ENCODE peak calls at places on chromosome 21, in eight cellular contexts. Q, V, G, R, T, P, J and E are unnamed samples.

GRCh38 chr21:27112186-27112585 is 145.3 kb upstream of the ADAMTS5 start:
- DNase-seq in Q (no peak), P (no peak), G (no peak), T (no peak), V (no peak), J (no peak), R (no peak), E (no peak)

GRCh38 chr21:34630536-34631143 is 15.7 kb upstream of the RCAN1 start:
- DNase-seq in J (no peak), T (no peak), Q (peak; percentile 31), R (no peak), P (peak; percentile 75), V (peak; percentile 32), G (peak; percentile 19), E (no peak)

GRCh38 chr21:27633631-27634030 is 666.7 kb upstream of the ADAMTS5 start:
- DNase-seq in P (peak; percentile 26), V (no peak), Q (no peak), G (no peak), J (no peak), R (no peak), T (no peak), E (no peak)

GRCh38 chr21:43983860-43984420 is 28.2 kb upstream of the TRAPPC10 start:
- DNase-seq in R (no peak), Q (no peak), V (no peak), P (no peak), G (no peak), T (no peak), J (no peak), E (no peak)

GRCh38 chr21:44643911-44644310 is 2.3 kb upstream of the KRTAP10-11 start:
- DNase-seq in V (no peak), G (no peak), R (no peak), J (no peak), P (no peak), Q (no peak), T (no peak), E (no peak)

GRCh38 chr21:25215698-25216384 is 391.4 kb downstream of the MRPL39 start:
- DNase-seq in G (no peak), R (no peak), J (no peak), V (no peak), Q (no peak), T (no peak), P (no peak), E (no peak)

GRCh38 chr21:15775981-15776380 is 46.2 kb downstream of the USP25 start:
- DNase-seq in P (peak; percentile 56), T (no peak), J (no peak), G (no peak), R (no peak), V (no peak), Q (no peak), E (no peak)

GRCh38 chr21:33117268-33117888 is 47.4 kb downstream of the OLIG1 start:
- DNase-seq in Q (no peak), P (no peak), G (no peak), T (no peak), J (peak; percentile 24), R (no peak), V (no peak), E (no peak)

GRCh38 chr21:31564439-31564838 is 95.1 kb upstream of the SOD1 start:
- DNase-seq in J (peak; percentile 9), G (no peak), T (no peak), R (no peak), P (no peak), V (no peak), Q (no peak), E (no peak)

GRCh38 chr21:36929622-36930021 is 36.8 kb downstream of the HLCS start:
- DNase-seq in J (no peak), R (no peak), T (no peak), Q (no peak), G (no peak), V (no peak), P (no peak), E (peak; percentile 71)